ENCODE peak calls at places on chromosome 13, in four cellular contexts. U is thoracic aorta; M is stimulated activated CD4-positive, alpha-beta T cell treated with anti-CD3 and anti-CD28 coated beads, Interleukin-4, amount 100 ng/mL, for 24 hours; Y is hippocampal formation. T is an unnamed sample.

GRCh38 chr13:48560657-48561337 is 27.9 kb upstream of the RCBTB2 start:
- DNase-seq in M (no peak), U (no peak), Y (no peak), T (no peak)

GRCh38 chr13:28031220-28031903 is 42.9 kb upstream of the URAD start:
- DNase-seq in U (no peak), M (no peak), Y (peak), T (no peak)

GRCh38 chr13:64925284-64925683 is 2304.9 kb downstream of the PCDH9 start:
- DNase-seq in M (no peak), Y (no peak), U (no peak), T (no peak)

GRCh38 chr13:44437356-44438233 is 64.0 kb downstream of the SERP2 start:
- DNase-seq in U (no peak), Y (peak), M (no peak), T (peak)

GRCh38 chr13:49528161-49528560 is 32.4 kb downstream of the PHF11 start:
- DNase-seq in Y (no peak), U (no peak), M (no peak), T (no peak)

GRCh38 chr13:80084086-80084676 is 256.7 kb downstream of the SPRY2 start:
- DNase-seq in M (no peak), Y (peak), U (no peak), T (peak)

GRCh38 chr13:75181906-75182305 is 300.1 kb downstream of the TBC1D4 start:
- DNase-seq in Y (no peak), M (no peak), U (no peak), T (peak)

GRCh38 chr13:47621931-47622330 is 379.1 kb downstream of the SUCLA2 start:
- DNase-seq in U (no peak), M (no peak), Y (no peak), T (no peak)

GRCh38 chr13:30895773-30896172 is 10.3 kb upstream of the MEDAG start:
- DNase-seq in M (no peak), U (peak), Y (no peak), T (peak)

GRCh38 chr13:41942462-41943094 is 18.3 kb downstream of the VWA8 start:
- DNase-seq in U (no peak), Y (no peak), M (no peak), T (no peak)

GRCh38 chr13:25869941-25870340 is 181.9 kb downstream of the SHISA2 start:
- DNase-seq in Y (no peak), M (no peak), U (no peak), T (no peak)

GRCh38 chr13:23990443-23990842 is 93.1 kb upstream of the C1QTNF9B start:
- DNase-seq in U (no peak), Y (no peak), M (no peak), T (no peak)

GRCh38 chr13:105327727-105328126 is 1207.7 kb downstream of the EFNB2 start:
- DNase-seq in Y (no peak), U (no peak), M (no peak), T (no peak)

GRCh38 chr13:43377149-43377548 is 353.8 kb downstream of the DNAJC15 start:
- DNase-seq in M (no peak), U (no peak), Y (no peak), T (no peak)

GRCh38 chr13:76965759-76966421 is 17.6 kb downstream of the ACOD1 start:
- DNase-seq in Y (peak), U (no peak), M (no peak), T (no peak)

GRCh38 chr13:69704311-69704710 is 403.3 kb upstream of the ATXN8OS start:
- DNase-seq in Y (no peak), M (no peak), U (no peak), T (no peak)

GRCh38 chr13:23980160-23980551 is 82.9 kb upstream of the C1QTNF9B start:
- DNase-seq in M (peak), Y (peak), U (peak), T (no peak)

GRCh38 chr13:111637365-111637764 is 316.9 kb downstream of the TEX29 start:
- DNase-seq in U (no peak), Y (no peak), M (no peak), T (no peak)

GRCh38 chr13:110305001-110305400 is 2.0 kb downstream of the COL4A1 start:
- DNase-seq in M (no peak), Y (no peak), U (no peak), T (no peak)

GRCh38 chr13:113758651-113759524 is at the start of gene TMEM255B:
- DNase-seq in U (peak), Y (peak), M (peak), T (peak)

GRCh38 chr13:31053098-31053497 is 108.6 kb downstream of the HSPH1 start:
- DNase-seq in M (no peak), U (no peak), Y (no peak), T (no peak)

GRCh38 chr13:61414686-61415664 is 674 bp downstream of the PCDH20 start:
- DNase-seq in Y (peak), M (no peak), U (no peak), T (no peak)

GRCh38 chr13:101144808-101145419 is 271.4 kb downstream of the NALCN start:
- DNase-seq in Y (peak), M (peak), U (no peak), T (peak)

GRCh38 chr13:44274838-44275237 is 98.8 kb upstream of the SERP2 start:
- DNase-seq in M (no peak), Y (no peak), U (no peak), T (no peak)

GRCh38 chr13:38577048-38577447 is 109.8 kb upstream of the FREM2 start:
- DNase-seq in Y (no peak), M (no peak), U (no peak), T (no peak)

GRCh38 chr13:81658598-81659370 is 1317.9 kb upstream of the SPRY2 start:
- DNase-seq in M (no peak), Y (no peak), U (no peak), T (no peak)

GRCh38 chr13:60134376-60134775 is 29.4 kb downstream of the DIAPH3 start:
- DNase-seq in Y (no peak), M (no peak), U (no peak), T (no peak)

T was measured in SW 1271.